ENCODE peak calls at places on chromosomes 4 and X, in seven cellular contexts. G is tibial nerve; S is kidney epithelial cell; V is GM23338; B is heart right ventricle; F is naive thymus-derived CD4-positive, alpha-beta T cell; H is A673. C is an unnamed sample.

GRCh38 chr4:54958236-54958635 is 167.2 kb downstream of the KDR start:
- DNase-seq in F (peak; percentile 51), S (no peak), V (no peak), H (no peak), B (no peak), G (no peak), C (no peak)

GRCh38 chr4:8341691-8342090 is 72.1 kb downstream of the HTRA3 start:
- DNase-seq in G (no peak), S (no peak), F (no peak), V (no peak), B (peak; percentile 70), H (no peak), C (no peak)

GRCh38 chr4:147828361-147828760 is 96.5 kb downstream of the ARHGAP10 start:
- DNase-seq in B (no peak), F (no peak), H (no peak), V (no peak), G (no peak), S (no peak), C (no peak)

GRCh38 chr4:94678896-94679295 is 78.9 kb upstream of the BMPR1B start:
- DNase-seq in B (no peak), S (no peak), G (no peak), F (no peak), V (no peak), H (no peak), C (no peak)

GRCh38 chrX:150018931-150019331 is 80.6 kb upstream of the EOLA2 start:
- DNase-seq in B (no peak), H (no peak), V (no peak), S (no peak), G (no peak), F (no peak), C (no peak)

GRCh38 chr4:137587796-137588195 is 55.5 kb upstream of the PCDH18 start:
- DNase-seq in H (no peak), F (no peak), V (no peak), B (no peak), S (no peak), G (no peak), C (no peak)

GRCh38 chr4:184062769-184063168 is 154.9 kb downstream of the ENPP6 start:
- DNase-seq in B (no peak), S (no peak), H (no peak), G (no peak), F (no peak), V (no peak), C (no peak)

GRCh38 chrX:119617511-119618164 is 11.4 kb upstream of the NKRF start:
- DNase-seq in H (peak; percentile 40), S (no peak), B (no peak), V (peak; percentile 28), F (no peak), G (no peak), C (no peak)

GRCh38 chr4:135098061-135098460 is 896.5 kb upstream of the PABPC4L start:
- DNase-seq in S (no peak), F (no peak), V (no peak), H (no peak), B (no peak), G (no peak), C (no peak)

GRCh38 chr4:124590480-124590879 is 122.1 kb downstream of the ANKRD50 start:
- DNase-seq in S (no peak), B (no peak), V (no peak), G (no peak), F (no peak), H (no peak), C (no peak)

GRCh38 chr4:1956631-1957030 is 52.1 kb downstream of the NELFA start:
- DNase-seq in F (no peak), G (no peak), V (no peak), H (no peak), B (no peak), S (no peak), C (no peak)

GRCh38 chrX:18872621-18873020 is 111.3 kb downstream of the PHKA2 start:
- DNase-seq in G (no peak), B (no peak), H (no peak), V (no peak), S (no peak), F (no peak), C (no peak)
- H3K4me3 ChIP-seq in G (no peak overlapping the region), B (no peak overlapping the region), H (no peak overlapping the region), V (no peak overlapping the region), S (no peak overlapping the region), F (no peak overlapping the region), C (no peak overlapping the region)

GRCh38 chr4:128859887-128860774 is 50.6 kb downstream of the JADE1 start:
- DNase-seq in G (peak; percentile 2), S (no peak), H (no peak), F (no peak), V (no peak), B (no peak), C (no peak)
- H3K36me3 ChIP-seq in G (no peaks in the 10 kb centered on the region), S (peaks cover 6% of the 10 kb centered on the region), H (peaks cover 71% of the 10 kb centered on the region), F (peaks cover 31% of the 10 kb centered on the region), V (peaks cover 94% of the 10 kb centered on the region), B (peaks cover 25% of the 10 kb centered on the region), C (peaks cover 71% of the 10 kb centered on the region)

GRCh38 chrX:17596546-17597205 is 140.6 kb upstream of the SCML1 start:
- DNase-seq in F (no peak), H (no peak), V (no peak), G (no peak), S (no peak), B (no peak), C (no peak)
- H3K27me3 ChIP-seq in F (no peaks in the 10 kb centered on the region), H (no peaks in the 10 kb centered on the region), V (peaks cover 5% of the 10 kb centered on the region), G (no peaks in the 10 kb centered on the region), S (no peaks in the 10 kb centered on the region), B (no peaks in the 10 kb centered on the region), C (no peaks in the 10 kb centered on the region)

GRCh38 chr4:84498203-84499026 is 677 bp downstream of the NKX6-1 start:
- DNase-seq in S (no peak), V (peak; percentile 63), H (peak; percentile 50), F (no peak), G (no peak), B (no peak), C (peak; percentile 55)
- H3K4me3 ChIP-seq in S (peak overlapping the region; percentile 31), V (peak overlapping the region; percentile 86), H (peak overlapping the region; percentile 70), F (peak overlapping the region; percentile 48), G (peak overlapping the region; percentile 40), B (peak overlapping the region; percentile 44), C (peak overlapping the region; percentile 43)